ENCODE peak calls at places on chromosomes 13 and 19, in ten cellular contexts. N is T follicular helper cell; H is stimulated activated CD4-positive, alpha-beta T cell treated with anti-CD3 and anti-CD28 coated beads, TNF-alpha, amount 100 ng/mL, for 4 hours; D is head of caudate nucleus; C is stimulated activated CD8-positive, alpha-beta memory T cell treated with anti-CD3 and anti-CD28 coated beads, Interleukin-15, amount 100 ng/mL, for 4 hours; I is epithelial cell of esophagus; Q is mesothelial cell of epicardium; O is ELR; K is activated naive CD4-positive, alpha-beta T cell treated with anti-CD3 and anti-CD28 coated beads for 36 hours; X is GM04503. W is an unnamed sample.

GRCh38 chr19:18668744-18669523 is 14.5 kb upstream of the CRTC1 start:
- DNase-seq in N (no peak), H (no peak), D (no peak), C (no peak), I (no peak), Q (no peak), O (no peak), K (no peak), X (no peak), W (no peak)

GRCh38 chr19:58407658-58408151 is 744 bp upstream of the ZNF584 start:
- DNase-seq in N (no peak), H (no peak), D (no peak), C (no peak), I (no peak), Q (no peak), O (peak; percentile 23), K (no peak), X (no peak), W (no peak)

GRCh38 chr19:10045371-10045770 is 32.1 kb downstream of the RDH8 start:
- DNase-seq in N (no peak), H (no peak), D (no peak), C (no peak), I (no peak), Q (no peak), O (no peak), K (no peak), X (no peak), W (no peak)

GRCh38 chr19:42281175-42282035 is 12.4 kb downstream of the CIC start:
- DNase-seq in N (no peak), H (no peak), D (peak; percentile 71), C (no peak), I (peak; percentile 79), Q (peak; percentile 38), O (peak; percentile 53), K (peak; percentile 28), X (no peak), W (peak; percentile 74)

GRCh38 chr13:26584713-26585112 is 27.2 kb downstream of the WASF3 start:
- DNase-seq in N (no peak), H (no peak), D (no peak), C (no peak), I (no peak), Q (no peak), O (peak; percentile 88), K (no peak), X (peak; percentile 78), W (peak; percentile 37)

GRCh38 chr13:35856084-35856483 is 275.1 kb downstream of the DCLK1 start:
- DNase-seq in N (no peak), H (no peak), D (no peak), C (no peak), I (no peak), Q (no peak), O (no peak), K (no peak), X (no peak), W (no peak)

GRCh38 chr19:3450796-3451411 is 29.4 kb downstream of the SMIM24 start:
- DNase-seq in N (no peak), H (no peak), D (no peak), C (no peak), I (peak; percentile 93), Q (no peak), O (peak; percentile 100), K (no peak), X (peak; percentile 98), W (peak; percentile 100)

GRCh38 chr19:12790628-12791344 is 500 bp upstream of the JUNB start:
- DNase-seq in N (no peak), H (no peak), D (no peak), C (no peak), I (no peak), Q (no peak), O (peak; percentile 27), K (no peak), X (no peak), W (no peak)

GRCh38 chr13:42696191-42696590 is 85.2 kb upstream of the FAM216B start:
- DNase-seq in N (no peak), H (no peak), D (no peak), C (no peak), I (peak; percentile 100), Q (no peak), O (peak; percentile 84), K (no peak), X (no peak), W (peak; percentile 8)

GRCh38 chr19:3968556-3969434 is 2.1 kb downstream of the DAPK3 start:
- DNase-seq in N (no peak), H (no peak), D (no peak), C (no peak), I (peak; percentile 98), Q (peak; percentile 82), O (peak; percentile 100), K (no peak), X (peak; percentile 98), W (peak; percentile 100)

GRCh38 chr19:45251452-45252354 is 632 bp downstream of the MARK4 start:
- DNase-seq in N (no peak), H (no peak), D (no peak), C (no peak), I (peak; percentile 7), Q (no peak), O (peak; percentile 30), K (peak; percentile 15), X (no peak), W (no peak)

GRCh38 chr19:20247016-20247683 is 80.1 kb downstream of the ZNF486 start:
- DNase-seq in N (peak; percentile 16), H (no peak), D (peak; percentile 72), C (no peak), I (peak; percentile 33), Q (no peak), O (peak; percentile 30), K (peak; percentile 61), X (no peak), W (no peak)

GRCh38 chr19:53507523-53508442 is 30.2 kb upstream of the ZNF331 start:
- DNase-seq in N (no peak), H (no peak), D (no peak), C (no peak), I (no peak), Q (no peak), O (no peak), K (no peak), X (no peak), W (no peak)

GRCh38 chr13:113209336-113209879 is at the start of gene CUL4A:
- DNase-seq in N (peak; percentile 57), H (peak; percentile 61), D (peak; percentile 55), C (peak; percentile 51), I (peak; percentile 80), Q (peak; percentile 75), O (peak; percentile 87), K (peak; percentile 80), X (no peak), W (peak; percentile 45)

GRCh38 chr13:103386341-103386740 is 320.1 kb upstream of the SLC10A2 start:
- DNase-seq in N (no peak), H (no peak), D (no peak), C (no peak), I (peak; percentile 42), Q (no peak), O (peak; percentile 3), K (no peak), X (no peak), W (peak; percentile 53)

GRCh38 chr13:51435002-51435578 is 17.7 kb downstream of the INTS6 start:
- DNase-seq in N (no peak), H (no peak), D (no peak), C (no peak), I (peak; percentile 24), Q (no peak), O (peak; percentile 70), K (no peak), X (no peak), W (peak; percentile 8)

GRCh38 chr13:114319441-114319871 is 5.2 kb downstream of the CHAMP1 start:
- DNase-seq in N (no peak), H (no peak), D (no peak), C (no peak), I (no peak), Q (no peak), O (peak; percentile 90), K (no peak), X (peak; percentile 82), W (peak; percentile 23)

GRCh38 chr13:31195616-31196015 is 4.2 kb upstream of the B3GLCT start:
- DNase-seq in N (no peak), H (no peak), D (peak; percentile 58), C (no peak), I (peak; percentile 26), Q (no peak), O (no peak), K (no peak), X (no peak), W (no peak)

GRCh38 chr19:47587295-47587694 is 14.3 kb upstream of the ZNF541 start:
- DNase-seq in N (no peak), H (no peak), D (no peak), C (no peak), I (peak; percentile 58), Q (no peak), O (peak; percentile 75), K (no peak), X (no peak), W (no peak)

GRCh38 chr13:100541882-100542545 is 46.6 kb downstream of the GGACT start:
- DNase-seq in N (no peak), H (no peak), D (no peak), C (no peak), I (peak; percentile 86), Q (no peak), O (no peak), K (no peak), X (no peak), W (no peak)

GRCh38 chr19:44807652-44808462 is 1.0 kb upstream of the BCAM start:
- DNase-seq in N (no peak), H (no peak), D (no peak), C (no peak), I (peak; percentile 51), Q (no peak), O (peak; percentile 58), K (no peak), X (no peak), W (peak; percentile 51)